ENCODE peak calls at places on chromosomes 13 and 19, in six cellular contexts. S, F, H, T, K and D are unnamed samples.
A peak's percentile ranks its signal among the peaks of the same experiment; 100 is the strongest.

GRCh38 chr19:42540071-42540553 is 11.8 kb upstream of the CEACAM1 start:
- DNase-seq in F (no peak), H (no peak), K (peak; percentile 3), S (no peak), T (no peak), D (no peak)

GRCh38 chr13:32650705-32651311 is 64.6 kb downstream of the PDS5B start:
- DNase-seq in S (peak; percentile 33), K (peak; percentile 59), T (no peak), F (peak; percentile 75), H (peak; percentile 75), D (peak; percentile 50)

GRCh38 chr13:50159613-50160012 is 144.4 kb downstream of the KCNRG start:
- DNase-seq in T (no peak), K (no peak), F (no peak), S (no peak), H (no peak), D (no peak)

GRCh38 chr19:35843676-35844481 is 8.4 kb downstream of the NPHS1 start:
- DNase-seq in K (no peak), H (no peak), T (no peak), S (no peak), F (no peak), D (no peak)

GRCh38 chr13:107992542-107992941 is 222.8 kb downstream of the LIG4 start:
- DNase-seq in H (no peak), K (no peak), S (no peak), F (peak; percentile 44), T (no peak), D (no peak)

GRCh38 chr13:112619730-112620639 is 32.0 kb upstream of the TUBGCP3 start:
- DNase-seq in K (peak; percentile 59), F (no peak), S (peak; percentile 73), T (no peak), H (no peak), D (no peak)

GRCh38 chr13:45297456-45298205 is 43.4 kb downstream of the TPT1 start:
- DNase-seq in H (no peak), F (no peak), S (no peak), T (no peak), K (no peak), D (no peak)

GRCh38 chr19:4516199-4516938 is 1.9 kb downstream of the PLIN4 start:
- DNase-seq in F (no peak), T (no peak), S (no peak), K (no peak), H (no peak), D (no peak)

GRCh38 chr13:49867834-49868233 is 68.3 kb downstream of the SPRYD7 start:
- DNase-seq in S (no peak), K (no peak), T (no peak), F (no peak), H (no peak), D (no peak)

GRCh38 chr19:41427647-41428480 is 690 bp upstream of the B3GNT8 start:
- DNase-seq in H (no peak), S (no peak), F (no peak), T (no peak), K (no peak), D (peak; percentile 52)

GRCh38 chr13:31209172-31209818 is 9.5 kb downstream of the B3GLCT start:
- DNase-seq in F (no peak), T (peak; percentile 74), S (no peak), H (peak; percentile 36), K (peak; percentile 70), D (no peak)

GRCh38 chr13:28495586-28496564 is 947 bp upstream of the FLT1 start:
- DNase-seq in T (no peak), K (no peak), H (no peak), S (no peak), F (no peak), D (no peak)
- H3K4me3 ChIP-seq in T (peak overlapping the region; percentile 65), K (no peak overlapping the region), H (peak overlapping the region; percentile 94), S (no peak overlapping the region), F (no peak overlapping the region), D (peak overlapping the region; percentile 46)

DNA sequence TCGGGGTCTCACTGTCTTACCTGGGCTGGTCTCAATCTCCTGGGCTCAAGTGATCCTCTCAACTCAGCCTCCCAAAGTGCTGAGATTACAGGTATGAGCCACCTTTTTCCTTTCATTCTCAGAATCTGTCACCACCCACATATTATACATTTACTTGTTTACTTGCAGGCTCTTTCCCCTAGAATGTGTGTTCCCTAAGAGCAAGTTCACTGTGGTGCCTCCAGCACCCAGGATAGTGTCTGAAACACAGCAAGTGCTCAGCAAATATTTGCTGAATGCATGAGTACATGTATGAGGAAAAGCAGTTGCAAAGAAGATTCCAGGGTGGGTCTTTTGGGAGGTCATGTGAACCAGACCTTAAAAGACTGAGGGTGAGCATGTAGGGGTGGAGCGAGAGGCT is 96.8 kb downstream of the RGCC start:
- DNase-seq in F (no peak), H (no peak), K (no peak), T (no peak), S (no peak), D (no peak)
- H3K4me1 ChIP-seq in F (no peaks in the 10 kb centered on the region), H (no peaks in the 10 kb centered on the region), K (no peaks in the 10 kb centered on the region), T (no peaks in the 10 kb centered on the region), S (peaks cover 7% of the 10 kb centered on the region), D (no peaks in the 10 kb centered on the region)

DNA sequence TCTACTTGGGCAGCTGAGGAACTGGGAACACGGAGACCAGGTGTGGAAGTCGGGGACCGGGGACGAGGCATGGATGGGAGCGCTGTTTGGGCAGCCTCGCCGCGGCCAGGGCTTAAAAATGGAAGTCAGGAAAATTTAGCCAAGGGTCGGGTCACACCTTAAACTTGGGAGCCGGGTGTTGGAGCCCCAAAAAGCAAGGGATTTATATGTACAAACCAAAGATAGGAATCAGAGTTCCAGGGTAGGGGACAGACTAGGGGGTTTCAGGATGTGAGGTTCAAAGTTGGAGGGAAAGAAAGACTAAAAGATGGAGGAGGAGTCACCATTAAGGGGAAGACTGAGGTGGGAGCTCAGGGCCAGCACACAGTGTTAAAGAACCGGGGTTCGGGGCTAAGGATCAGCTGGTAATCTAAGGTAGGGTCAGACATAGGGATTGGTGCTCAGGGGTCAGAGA is 530 bp downstream of the FOXA3 start:
- DNase-seq in H (no peak), F (no peak), S (no peak), T (peak; percentile 19), K (no peak), D (no peak)
- H3K4me3 ChIP-seq in H (no peak overlapping the region), F (no peak overlapping the region), S (peak overlapping the region; percentile 33), T (no peak overlapping the region), K (no peak overlapping the region), D (no peak overlapping the region)

DNA sequence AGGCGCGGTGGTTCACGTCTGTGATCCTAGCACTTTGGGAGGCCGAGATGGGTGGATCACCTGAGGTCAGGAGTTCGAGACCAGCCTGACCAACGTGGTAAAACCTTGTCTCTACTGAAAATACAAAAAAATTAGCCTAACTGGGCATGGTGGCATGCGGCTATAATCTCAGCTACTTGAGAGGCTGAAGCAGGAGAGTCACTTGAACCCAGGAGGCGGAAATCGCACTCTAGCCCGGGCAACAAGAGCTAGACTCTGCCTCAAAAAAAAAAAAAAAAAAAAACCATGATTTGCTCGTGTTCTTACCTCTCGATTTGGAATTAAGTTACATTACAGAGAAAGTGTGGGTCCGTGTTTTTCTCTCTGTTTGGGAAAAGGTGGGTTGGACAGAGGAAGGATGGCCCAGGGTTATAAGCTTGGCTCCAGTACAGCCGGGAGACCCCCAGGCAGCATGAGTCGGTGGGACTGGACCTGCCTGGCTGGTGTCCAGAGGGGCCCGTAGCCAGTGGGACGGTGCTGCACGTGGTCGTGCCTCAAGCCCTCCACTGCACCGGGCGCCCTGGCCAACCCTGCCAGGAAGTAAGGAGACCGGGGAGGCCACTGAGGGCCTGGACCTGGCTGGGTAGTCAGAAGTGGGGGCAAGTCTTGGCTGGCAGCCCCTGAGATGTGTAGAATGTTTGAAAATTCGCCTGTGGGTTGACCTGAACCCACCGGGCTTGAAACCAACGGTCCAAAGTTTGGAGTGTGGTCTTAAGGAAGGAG is 3.7 kb downstream of the RPS15 start:
- DNase-seq in S (no peak), K (no peak), T (no peak), H (no peak), F (no peak), D (no peak)
- H3K4me1 ChIP-seq in S (peaks cover 6% of the 10 kb centered on the region), K (peaks cover 5% of the 10 kb centered on the region), T (peaks cover 45% of the 10 kb centered on the region), H (peaks cover 11% of the 10 kb centered on the region), F (peaks cover 19% of the 10 kb centered on the region), D (peaks cover 43% of the 10 kb centered on the region)